ENCODE peak calls at places on chromosomes 3 and 15, in seven cellular contexts. O is sigmoid colon; H is iPS DF 6.9; V is PC-9; D is activated CD8-positive, alpha-beta memory T cell treated with anti-CD3 and anti-CD28 coated beads for 48 hours; S is cardiac muscle cell; W is endodermal cell. Q is an unnamed sample.

GRCh38 chr3:42509111-42509510 is 6.7 kb downstream of the VIPR1 start:
- DNase-seq in O (peak), H (no peak), V (no peak), D (no peak), S (no peak), W (peak), Q (no peak)

GRCh38 chr3:100465871-100466777 is 26.3 kb upstream of the TMEM45A start:
- DNase-seq in O (no peak), H (no peak), V (no peak), D (no peak), S (no peak), W (no peak), Q (no peak)

GRCh38 chr3:66029443-66029842 is 9.3 kb downstream of the MAGI1 start:
- DNase-seq in O (no peak), H (no peak), V (no peak), D (no peak), S (no peak), W (peak), Q (no peak)

GRCh38 chr15:70033529-70034140 is 64.1 kb downstream of the TLE3 start:
- DNase-seq in O (peak), H (no peak), V (no peak), D (no peak), S (no peak), W (no peak), Q (no peak)

GRCh38 chr3:146953523-146954125 is 348.5 kb upstream of the PLSCR5 start:
- DNase-seq in O (no peak), H (no peak), V (no peak), D (no peak), S (no peak), W (peak), Q (no peak)

GRCh38 chr15:64216722-64217428 is 54.1 kb upstream of the PPIB start:
- DNase-seq in O (no peak), H (no peak), V (no peak), D (no peak), S (peak), W (no peak), Q (no peak)

GRCh38 chr3:126567696-126568438 is 9.1 kb upstream of the C3orf22 start:
- DNase-seq in O (no peak), H (no peak), V (no peak), D (no peak), S (no peak), W (peak), Q (no peak)

GRCh38 chr3:317012-317411 is 120.4 kb downstream of the CHL1 start:
- DNase-seq in O (no peak), H (no peak), V (no peak), D (no peak), S (no peak), W (no peak), Q (no peak)